ENCODE peak calls at places on chromosomes 2 and 18, in ten cellular contexts. One of them, this sample, is unnamed.
A peak's percentile ranks its signal among the peaks of the same experiment; 100 is the strongest.

GRCh38 chr2:233489143-233489542 is 77.4 kb downstream of the USP40 start:
- DNase-seq in A549: no peak
- DNase-seq in suprapubic skin: no peak
- DNase-seq in ovary: no peak
- DNase-seq in transverse colon: no peak
- DNase-seq in stomach: no peak
- DNase-seq in SK-N-SH: no peak
- DNase-seq in K562: no peak
- DNase-seq in tibial nerve: no peak
- DNase-seq in sigmoid colon: no peak
- DNase-seq in this sample: peak; percentile 10

GRCh38 chr2:7012141-7012809 is 95.1 kb downstream of the RNF144A start:
- DNase-seq in SK-N-SH: no peak
- DNase-seq in suprapubic skin: no peak
- DNase-seq in transverse colon: no peak
- DNase-seq in K562: no peak
- DNase-seq in A549: no peak
- DNase-seq in tibial nerve: no peak
- DNase-seq in ovary: no peak
- DNase-seq in stomach: no peak
- DNase-seq in sigmoid colon: peak; percentile 84
- DNase-seq in this sample: no peak

GRCh38 chr2:235954281-235954680 is 213.9 kb downstream of the GBX2 start:
- DNase-seq in ovary: no peak
- DNase-seq in sigmoid colon: peak; percentile 27
- DNase-seq in A549: no peak
- DNase-seq in K562: no peak
- DNase-seq in suprapubic skin: no peak
- DNase-seq in tibial nerve: no peak
- DNase-seq in SK-N-SH: no peak
- DNase-seq in transverse colon: no peak
- DNase-seq in stomach: no peak
- DNase-seq in this sample: no peak

GRCh38 chr2:196376984-196377877 is 205.9 kb upstream of the STK17B start:
- DNase-seq in SK-N-SH: no peak
- DNase-seq in sigmoid colon: no peak
- DNase-seq in transverse colon: no peak
- DNase-seq in A549: no peak
- DNase-seq in suprapubic skin: no peak
- DNase-seq in tibial nerve: no peak
- DNase-seq in K562: no peak
- DNase-seq in stomach: no peak
- DNase-seq in ovary: no peak
- DNase-seq in this sample: no peak

GRCh38 chr2:172438064-172438421 is 10.7 kb downstream of the ITGA6 start:
- DNase-seq in tibial nerve: no peak
- DNase-seq in K562: no peak
- DNase-seq in sigmoid colon: no peak
- DNase-seq in stomach: no peak
- DNase-seq in transverse colon: no peak
- DNase-seq in A549: no peak
- DNase-seq in ovary: no peak
- DNase-seq in SK-N-SH: no peak
- DNase-seq in suprapubic skin: peak; percentile 23
- DNase-seq in this sample: no peak

GRCh38 chr2:71482055-71482454 is 28.7 kb downstream of the DYSF start:
- DNase-seq in SK-N-SH: no peak
- DNase-seq in stomach: no peak
- DNase-seq in sigmoid colon: peak; percentile 39
- DNase-seq in transverse colon: no peak
- DNase-seq in suprapubic skin: no peak
- DNase-seq in A549: no peak
- DNase-seq in ovary: no peak
- DNase-seq in K562: no peak
- DNase-seq in tibial nerve: no peak
- DNase-seq in this sample: no peak

GRCh38 chr2:79432731-79433146 is 80.1 kb upstream of the CTNNA2 start:
- DNase-seq in SK-N-SH: no peak
- DNase-seq in K562: no peak
- DNase-seq in sigmoid colon: no peak
- DNase-seq in ovary: no peak
- DNase-seq in stomach: peak; percentile 46
- DNase-seq in transverse colon: no peak
- DNase-seq in A549: no peak
- DNase-seq in suprapubic skin: no peak
- DNase-seq in tibial nerve: no peak
- DNase-seq in this sample: no peak

GRCh38 chr2:43609304-43609883 is 13.6 kb upstream of the THADA start:
- DNase-seq in suprapubic skin: no peak
- DNase-seq in tibial nerve: peak; percentile 61
- DNase-seq in SK-N-SH: peak; percentile 67
- DNase-seq in transverse colon: peak; percentile 21
- DNase-seq in K562: peak; percentile 65
- DNase-seq in ovary: no peak
- DNase-seq in A549: peak; percentile 62
- DNase-seq in sigmoid colon: no peak
- DNase-seq in stomach: no peak
- DNase-seq in this sample: no peak

GRCh38 chr18:57813245-57813644 is 10.1 kb upstream of the ATP8B1 start:
- DNase-seq in sigmoid colon: no peak
- DNase-seq in ovary: no peak
- DNase-seq in SK-N-SH: no peak
- DNase-seq in suprapubic skin: no peak
- DNase-seq in A549: peak; percentile 44
- DNase-seq in stomach: no peak
- DNase-seq in tibial nerve: no peak
- DNase-seq in transverse colon: no peak
- DNase-seq in K562: no peak
- DNase-seq in this sample: no peak

GRCh38 chr2:98669675-98670074 is 61.3 kb downstream of the MGAT4A start:
- DNase-seq in K562: no peak
- DNase-seq in A549: no peak
- DNase-seq in stomach: no peak
- DNase-seq in ovary: no peak
- DNase-seq in sigmoid colon: no peak
- DNase-seq in tibial nerve: no peak
- DNase-seq in SK-N-SH: no peak
- DNase-seq in transverse colon: no peak
- DNase-seq in suprapubic skin: no peak
- DNase-seq in this sample: no peak

DNA sequence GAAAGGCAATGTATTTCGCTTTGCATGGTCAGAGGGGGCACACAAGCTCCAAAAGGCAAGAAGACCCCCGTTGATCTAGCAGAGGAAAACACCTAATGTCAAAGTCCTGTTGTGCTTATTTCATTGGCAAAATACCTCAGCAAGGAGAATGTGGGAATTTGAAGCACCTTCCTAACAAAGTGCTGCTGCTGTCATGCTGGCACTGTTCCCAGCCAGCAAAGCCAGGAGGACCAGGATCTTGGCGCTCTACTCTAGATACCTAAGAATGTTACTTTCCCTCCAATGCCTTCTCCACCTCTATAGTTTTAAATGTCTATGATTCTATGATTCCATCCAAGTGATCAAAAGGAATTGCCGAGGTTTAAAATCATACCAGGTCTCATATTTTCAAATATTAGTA is 867.9 kb upstream of the POU3F3 start:
- DNase-seq in sigmoid colon: no peak
- DNase-seq in ovary: no peak
- DNase-seq in SK-N-SH: no peak
- DNase-seq in transverse colon: no peak
- DNase-seq in K562: no peak
- DNase-seq in suprapubic skin: no peak
- DNase-seq in stomach: no peak
- DNase-seq in A549: no peak
- DNase-seq in tibial nerve: no peak
- DNase-seq in this sample: no peak
- TF ChIP-seq EP300 in sigmoid colon: no peak
- TF ChIP-seq EP300 in ovary: no peak
- TF ChIP-seq EP300 in SK-N-SH: no peak
- TF ChIP-seq EP300 in transverse colon: no peak
- TF ChIP-seq EP300 in K562: no peak
- TF ChIP-seq EP300 in suprapubic skin: no peak
- TF ChIP-seq EP300 in stomach: no peak
- TF ChIP-seq EP300 in A549: no peak
- TF ChIP-seq EP300 in tibial nerve: no peak
- TF ChIP-seq EP300 in this sample: no peak

DNA sequence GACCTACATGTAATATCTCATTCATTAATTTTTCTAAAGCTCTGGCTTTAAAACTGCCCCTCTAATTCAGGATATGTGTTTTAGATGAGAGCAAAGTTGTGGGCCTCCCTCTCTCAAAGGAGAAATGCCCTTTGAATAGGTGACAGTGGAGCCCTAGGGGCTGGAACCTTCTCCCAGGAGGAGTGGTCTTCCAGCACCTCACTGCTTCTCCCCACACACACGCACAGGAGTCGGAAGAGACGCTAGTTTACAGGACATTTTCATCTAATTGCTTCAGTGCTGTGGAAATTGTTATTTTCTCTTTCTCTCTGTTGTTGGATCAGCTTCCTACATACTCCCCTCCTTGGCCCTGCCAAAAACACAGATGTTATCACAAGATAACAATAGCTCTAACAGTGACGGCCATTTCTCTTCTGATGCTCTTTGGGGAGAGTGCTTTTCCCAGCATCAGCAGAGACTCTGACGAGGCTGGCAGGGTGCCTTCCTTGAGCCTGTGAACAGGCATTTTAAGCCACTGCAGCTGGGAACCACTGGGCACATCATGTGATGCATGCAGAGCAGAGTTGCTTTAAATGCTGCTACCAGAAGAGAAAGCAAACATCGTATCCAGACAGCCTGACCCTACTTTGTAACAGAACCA is 209.4 kb upstream of the SP5 start:
- DNase-seq in tibial nerve: peak; percentile 74
- DNase-seq in sigmoid colon: peak; percentile 94
- DNase-seq in transverse colon: peak; percentile 40
- DNase-seq in stomach: no peak
- DNase-seq in A549: no peak
- DNase-seq in SK-N-SH: no peak
- DNase-seq in suprapubic skin: peak; percentile 84
- DNase-seq in ovary: peak; percentile 72
- DNase-seq in K562: no peak
- DNase-seq in this sample: peak; percentile 34
- TF ChIP-seq EP300 in tibial nerve: peak; percentile 55
- TF ChIP-seq EP300 in sigmoid colon: no peak
- TF ChIP-seq EP300 in transverse colon: no peak
- TF ChIP-seq EP300 in stomach: no peak
- TF ChIP-seq EP300 in A549: no peak
- TF ChIP-seq EP300 in SK-N-SH: no peak
- TF ChIP-seq EP300 in suprapubic skin: no peak
- TF ChIP-seq EP300 in ovary: no peak
- TF ChIP-seq EP300 in K562: no peak
- TF ChIP-seq EP300 in this sample: no peak

GRCh38 chr2:42788-43187 is 3.5 kb downstream of the FAM110C start:
- DNase-seq in ovary: no peak
- DNase-seq in sigmoid colon: no peak
- DNase-seq in stomach: peak; percentile 43
- DNase-seq in SK-N-SH: no peak
- DNase-seq in suprapubic skin: no peak
- DNase-seq in A549: no peak
- DNase-seq in K562: no peak
- DNase-seq in transverse colon: peak; percentile 49
- DNase-seq in tibial nerve: no peak
- DNase-seq in this sample: no peak
- TF ChIP-seq EP300 in ovary: no peak
- TF ChIP-seq EP300 in sigmoid colon: no peak
- TF ChIP-seq EP300 in stomach: no peak
- TF ChIP-seq EP300 in SK-N-SH: no peak
- TF ChIP-seq EP300 in suprapubic skin: no peak
- TF ChIP-seq EP300 in A549: no peak
- TF ChIP-seq EP300 in K562: no peak
- TF ChIP-seq EP300 in transverse colon: no peak
- TF ChIP-seq EP300 in tibial nerve: no peak
- TF ChIP-seq EP300 in this sample: no peak

DNA sequence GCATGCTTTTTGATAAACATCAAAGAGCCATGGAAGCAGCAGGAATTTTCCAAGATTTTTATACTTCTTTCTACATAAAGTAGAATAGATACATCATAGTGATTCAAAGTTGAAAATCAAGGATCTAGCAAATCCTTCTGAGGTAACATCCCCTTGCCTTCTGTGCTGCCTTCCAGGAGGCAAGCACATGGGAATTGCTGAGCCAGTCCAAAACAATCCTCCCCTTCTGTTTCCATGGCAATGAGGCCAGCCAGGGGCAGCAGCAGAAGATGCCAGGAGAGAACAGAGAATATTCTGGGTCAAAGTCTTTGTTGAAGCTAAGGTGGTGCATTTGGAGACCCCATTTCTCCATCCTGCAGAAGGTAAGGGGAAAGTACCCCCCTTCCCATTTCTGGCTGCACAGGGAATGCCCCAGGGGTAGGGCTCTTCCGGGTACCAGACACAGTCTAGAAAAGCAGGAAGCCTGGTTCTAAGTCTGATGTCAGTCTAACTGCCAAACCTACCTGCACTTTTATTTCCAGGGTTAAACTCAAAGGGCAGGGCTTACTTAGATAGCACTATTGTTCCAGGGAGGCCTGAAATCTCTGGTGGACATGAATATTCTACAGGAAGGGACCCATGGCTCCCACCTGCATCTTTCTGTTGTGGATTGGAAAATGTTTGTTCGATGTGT is 22.1 kb downstream of the CENPA start:
- DNase-seq in K562: no peak
- DNase-seq in stomach: no peak
- DNase-seq in suprapubic skin: no peak
- DNase-seq in A549: no peak
- DNase-seq in ovary: peak; percentile 30
- DNase-seq in sigmoid colon: no peak
- DNase-seq in tibial nerve: no peak
- DNase-seq in SK-N-SH: peak; percentile 75
- DNase-seq in transverse colon: no peak
- DNase-seq in this sample: no peak
- TF ChIP-seq EP300 in K562: no peak
- TF ChIP-seq EP300 in stomach: no peak
- TF ChIP-seq EP300 in suprapubic skin: no peak
- TF ChIP-seq EP300 in A549: no peak
- TF ChIP-seq EP300 in ovary: no peak
- TF ChIP-seq EP300 in sigmoid colon: no peak
- TF ChIP-seq EP300 in tibial nerve: no peak
- TF ChIP-seq EP300 in SK-N-SH: no peak
- TF ChIP-seq EP300 in transverse colon: no peak
- TF ChIP-seq EP300 in this sample: no peak